ENCODE peak calls at places on chromosomes 13 and 19, in five cellular contexts. O, D, R, F and Q are unnamed samples.
A peak's percentile ranks its signal among the peaks of the same experiment; 100 is the strongest.

GRCh38 chr13:45321230-45321629 is 19.8 kb downstream of the TPT1 start:
- DNase-seq in D (no peak), F (no peak), O (no peak), R (no peak), Q (no peak)

GRCh38 chr19:384801-385169 is 24.2 kb downstream of the C2CD4C start:
- DNase-seq in D (no peak), O (no peak), R (no peak), F (peak; percentile 37), Q (no peak)

GRCh38 chr19:34278783-34279182 is 24.4 kb downstream of the GARRE1 start:
- DNase-seq in D (no peak), O (no peak), F (no peak), R (no peak), Q (no peak)

GRCh38 chr13:114339779-114340534 is 25.7 kb downstream of the CHAMP1 start:
- DNase-seq in O (peak; percentile 32), D (peak; percentile 47), R (peak; percentile 59), F (no peak), Q (no peak)

GRCh38 chr19:33317522-33317921 is 15.2 kb upstream of the CEBPA start:
- DNase-seq in O (no peak), D (no peak), F (no peak), R (peak; percentile 39), Q (no peak)

GRCh38 chr13:111886217-111886945 is 180.6 kb upstream of the SOX1 start:
- DNase-seq in R (no peak), F (no peak), D (no peak), O (no peak), Q (no peak)

GRCh38 chr13:94454906-94455305 is 24.6 kb downstream of the DCT start:
- DNase-seq in R (no peak), O (no peak), F (no peak), D (no peak), Q (no peak)

GRCh38 chr13:73039201-73040108 is 19.4 kb upstream of the KLF5 start:
- DNase-seq in R (no peak), O (no peak), D (peak; percentile 19), F (no peak), Q (no peak)

GRCh38 chr13:30819136-30819875 is 84.0 kb downstream of the ALOX5AP start:
- DNase-seq in F (no peak), R (no peak), D (no peak), O (no peak), Q (no peak)

GRCh38 chr19:23070353-23070781 is 46.5 kb upstream of the ZNF730 start:
- DNase-seq in R (peak; percentile 11), F (no peak), O (no peak), D (peak; percentile 86), Q (no peak)

GRCh38 chr13:80338781-80339577 is 1.9 kb downstream of the SPRY2 start:
- DNase-seq in D (peak; percentile 72), R (peak; percentile 60), F (peak; percentile 89), O (peak; percentile 85), Q (no peak)

GRCh38 chr13:90420683-90421082 is 926.8 kb upstream of the MIR17HG start:
- DNase-seq in D (peak; percentile 18), O (no peak), F (no peak), R (no peak), Q (no peak)

GRCh38 chr19:5805465-5806132 is 732 bp downstream of the NRTN start:
- DNase-seq in F (peak; percentile 85), D (peak; percentile 97), O (peak; percentile 71), R (peak; percentile 87), Q (no peak)

GRCh38 chr13:22111152-22111783 is 440.4 kb downstream of the FGF9 start:
- DNase-seq in R (no peak), F (no peak), O (no peak), D (no peak), Q (no peak)

GRCh38 chr19:58304748-58305064 is 471 bp upstream of the ERVK3-1 start:
- DNase-seq in O (no peak), F (no peak), D (peak; percentile 52), R (no peak), Q (no peak)
- H3K27ac ChIP-seq in O (peak overlapping the region; percentile 83), F (peak overlapping the region; percentile 94), D (no peak overlapping the region), R (peak overlapping the region; percentile 95), Q (peak overlapping the region; percentile 78)

GRCh38 chr19:41935781-41936415 is 7.6 kb upstream of the ERFL start:
- DNase-seq in D (no peak), R (no peak), F (peak; percentile 66), O (no peak), Q (no peak)

GRCh38 chr19:41933131-41933458 is 4.8 kb upstream of the ERFL start:
- DNase-seq in R (no peak), F (no peak), D (no peak), O (no peak), Q (no peak)

GRCh38 chr19:41934849-41935374 is 6.7 kb upstream of the ERFL start:
- DNase-seq in O (peak; percentile 53), D (peak; percentile 92), R (peak; percentile 79), F (peak; percentile 93), Q (no peak)

GRCh38 chr19:41932259-41933130 is 4.2 kb upstream of the ERFL start:
- DNase-seq in F (no peak), R (no peak), O (no peak), D (peak; percentile 45), Q (no peak)

DNA sequence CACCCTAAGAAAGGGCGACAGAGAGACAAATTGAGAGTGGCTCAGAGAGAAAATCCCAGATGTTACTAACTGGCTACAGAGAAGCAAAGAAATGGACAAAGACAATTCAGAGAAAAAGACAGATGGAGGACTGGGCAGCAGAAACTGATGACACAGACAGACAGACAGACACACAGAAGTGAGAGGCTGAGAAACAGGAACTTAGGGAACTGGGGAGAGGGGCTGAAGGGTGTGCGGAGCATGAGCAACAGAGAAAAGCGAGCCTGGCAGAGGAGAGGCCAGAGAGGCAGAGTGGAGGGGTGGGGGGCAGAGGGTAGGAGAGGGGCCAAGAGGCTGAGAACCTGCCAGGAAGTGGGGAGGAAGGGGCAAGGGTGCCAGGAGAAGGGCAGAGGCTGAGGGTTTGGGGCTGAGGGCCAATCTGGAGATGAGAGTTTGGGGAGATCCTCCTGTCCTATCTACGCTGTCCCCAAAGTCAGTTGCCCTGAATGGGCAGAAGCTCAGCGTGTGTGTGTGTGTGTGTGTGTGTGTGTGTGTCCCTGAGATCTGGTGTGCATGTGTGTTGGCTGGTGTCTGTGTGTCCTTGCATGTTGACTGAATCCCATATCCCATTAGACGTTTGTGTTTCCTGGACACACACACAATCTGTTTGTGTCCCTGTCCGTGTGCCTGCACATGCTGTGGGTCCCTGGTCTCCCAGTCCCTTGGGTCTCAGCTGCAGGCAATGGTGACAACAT is 5.6 kb upstream of the ERFL start:
- DNase-seq in R (no peak), D (no peak), F (no peak), O (no peak), Q (no peak)
- TF ChIP-seq POLR2AphosphoS5 in R (no peak), D (no peak), F (no peak), O (no peak), Q (no peak)

DNA sequence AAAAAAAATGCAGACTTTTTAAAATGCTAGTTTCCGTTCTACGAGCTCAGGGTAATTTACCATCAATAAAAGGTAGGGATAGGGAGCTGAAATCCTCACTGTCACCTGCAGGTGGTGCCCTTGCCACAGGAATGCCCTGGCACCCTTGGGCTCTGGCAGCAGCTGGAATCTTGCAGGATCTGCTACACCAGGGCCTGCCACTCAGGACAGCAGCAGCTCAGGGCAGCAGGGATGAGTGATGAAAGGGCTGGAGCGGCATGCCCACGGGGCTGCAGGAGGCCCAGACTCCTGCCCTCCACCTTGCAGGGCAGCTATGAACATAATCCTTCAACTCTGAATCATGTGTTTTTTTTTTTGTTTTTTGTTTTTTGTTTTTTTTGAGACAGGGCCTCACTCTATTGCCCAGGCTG is 54.0 kb downstream of the GNG7 start:
- DNase-seq in R (peak; percentile 86), O (peak; percentile 72), D (peak; percentile 86), F (peak; percentile 89), Q (peak; percentile 37)
- H3K27ac ChIP-seq in R (no peak overlapping the region), O (no peak overlapping the region), D (no peak overlapping the region), F (peak overlapping the region; percentile 21), Q (no peak overlapping the region)

DNA sequence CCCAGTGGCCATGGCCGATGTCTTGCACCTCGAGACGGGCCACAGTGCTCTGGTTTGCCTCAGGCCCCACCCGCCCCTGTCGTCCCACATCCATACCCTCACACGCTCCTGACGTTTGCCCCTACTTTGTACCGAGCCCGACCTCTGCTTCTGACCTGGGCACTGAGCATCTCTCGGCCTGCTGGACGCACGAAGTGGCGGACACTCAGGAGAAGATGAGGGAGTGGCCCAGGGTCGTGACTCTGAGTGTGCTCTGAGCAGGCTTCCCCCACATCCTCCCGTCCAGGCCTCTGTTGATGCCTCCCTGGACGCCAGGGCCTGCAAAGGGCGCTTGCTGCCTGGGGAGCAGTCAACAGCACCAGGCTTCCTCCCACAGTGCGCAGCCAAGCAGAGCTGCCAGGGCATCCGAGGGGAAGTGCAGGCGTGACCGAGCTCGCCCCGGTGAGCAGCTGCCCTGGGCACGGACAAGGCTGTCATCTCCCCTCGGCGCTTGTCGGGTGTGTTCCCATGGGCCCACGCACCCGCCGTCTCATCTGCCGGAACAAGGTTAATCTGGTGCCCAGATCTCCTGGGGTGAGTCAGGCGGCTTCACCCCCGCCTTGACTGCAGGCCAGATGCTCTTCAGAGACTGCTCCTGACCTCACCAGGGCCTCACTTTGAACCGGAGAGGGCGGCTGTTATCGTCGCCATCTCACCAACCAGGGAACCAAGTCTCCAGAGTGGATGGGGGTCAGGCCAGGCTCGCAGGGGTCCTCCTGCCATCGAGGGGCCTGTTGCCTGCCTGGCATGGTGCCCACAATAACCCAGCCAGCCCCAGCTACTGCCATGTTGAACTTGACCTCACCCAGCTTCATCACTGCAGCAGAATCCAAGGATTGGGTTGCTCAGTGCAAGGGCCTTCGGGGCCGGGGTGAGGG is 27.2 kb downstream of the COMP start:
- DNase-seq in D (no peak), F (no peak), O (peak; percentile 66), R (no peak), Q (no peak)
- TF ChIP-seq POLR2AphosphoS5 in D (no peak), F (peak; percentile 19), O (peak; percentile 66), R (no peak), Q (no peak)

DNA sequence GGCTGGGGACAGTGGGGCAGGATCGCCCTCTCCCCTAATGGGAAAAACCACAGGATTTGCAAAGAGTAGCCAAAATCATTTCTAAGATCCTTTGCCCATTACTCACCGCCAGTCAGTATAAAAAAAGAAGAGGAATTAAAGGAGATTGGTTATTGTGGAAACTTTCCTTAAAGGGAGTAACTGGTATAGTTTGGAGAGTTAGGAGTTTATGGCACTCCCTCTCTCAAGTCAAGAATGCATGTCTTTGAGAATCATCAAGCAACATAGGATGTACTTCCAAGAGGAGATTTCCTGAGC is 30.5 kb upstream of the IRS2 start:
- DNase-seq in R (no peak), O (no peak), D (no peak), F (no peak), Q (no peak)
- H3K27ac ChIP-seq in R (no peak overlapping the region), O (no peak overlapping the region), D (peak overlapping the region; percentile 9), F (no peak overlapping the region), Q (no peak overlapping the region)

DNA sequence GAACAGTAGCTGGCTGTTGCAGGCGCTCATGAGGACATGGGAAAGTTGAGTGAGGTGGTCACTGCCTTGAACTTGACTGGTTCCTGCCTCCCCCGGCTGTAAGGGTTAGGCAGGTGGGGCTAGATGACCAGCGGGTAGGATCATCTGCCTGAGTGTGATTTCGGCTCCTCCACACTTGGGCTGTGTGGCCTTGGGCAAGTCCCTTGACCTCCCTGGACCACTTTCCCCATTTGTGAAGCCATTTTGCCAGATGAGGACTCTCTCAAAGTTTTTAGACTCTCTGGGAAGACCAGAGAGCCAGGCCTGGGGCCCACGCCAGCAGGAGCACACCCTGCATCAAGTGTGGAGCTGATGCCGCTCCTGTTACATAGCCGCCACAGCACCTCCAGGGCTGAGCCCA is 9.5 kb downstream of the PPP1R37 start:
- DNase-seq in O (no peak), D (no peak), R (no peak), F (no peak), Q (no peak)
- TF ChIP-seq POLR2AphosphoS5 in O (no peak), D (no peak), R (no peak), F (no peak), Q (no peak)

GRCh38 chr13:36046672-36047071 is 84.5 kb downstream of the DCLK1 start:
- DNase-seq in D (no peak), F (no peak), R (no peak), O (no peak), Q (no peak)
- H3K27ac ChIP-seq in D (no peak overlapping the region), F (no peak overlapping the region), R (no peak overlapping the region), O (no peak overlapping the region), Q (no peak overlapping the region)

GRCh38 chr19:3977242-3978143 is 6.6 kb upstream of the DAPK3 start:
- DNase-seq in O (no peak), R (no peak), D (peak; percentile 53), F (no peak), Q (no peak)
- TF ChIP-seq POLR2AphosphoS5 in O (no peak), R (peak; percentile 39), D (no peak), F (peak; percentile 71), Q (no peak)